ENCODE peak calls at places on chromosomes 12 and 14, in ten cellular contexts. J is NCI-H1105, N is T-helper 2 cell, P is fibroblast of mammary gland, O is hepatocyte, C is bronchial epithelial cell, U is EH, I is NCI-H2171 treated with DMSO at 0.1 percent for 48 hours, D is aorta, S is choroid plexus epithelial cell. M is an unnamed sample.
A peak's percentile ranks its signal among the peaks of the same experiment; 100 is the strongest.

GRCh38 chr14:20803221-20803620 is 577 bp upstream of the RNASE1 start:
- DNase-seq in J (no peak), N (no peak), P (no peak), O (no peak), C (no peak), U (no peak), I (no peak), D (no peak), S (no peak), M (no peak)

GRCh38 chr14:100375273-100375962 is 52.3 kb downstream of the SLC25A47 start:
- DNase-seq in J (peak; percentile 11), N (no peak), P (peak; percentile 94), O (peak; percentile 79), C (peak; percentile 73), U (peak; percentile 99), I (peak; percentile 53), D (peak; percentile 92), S (peak; percentile 98), M (peak; percentile 89)

GRCh38 chr14:61253064-61253753 is 27.9 kb downstream of the TMEM30B start:
- DNase-seq in J (no peak), N (no peak), P (no peak), O (no peak), C (no peak), U (no peak), I (no peak), D (no peak), S (no peak), M (no peak)

GRCh38 chr14:34981743-34982420 is 910 bp upstream of the SRP54 start:
- DNase-seq in J (no peak), N (no peak), P (no peak), O (peak; percentile 53), C (no peak), U (no peak), I (peak; percentile 74), D (no peak), S (peak; percentile 66), M (no peak)

GRCh38 chr14:100669011-100669412 is 57.7 kb upstream of the DLK1 start:
- DNase-seq in J (no peak), N (no peak), P (no peak), O (peak; percentile 9), C (no peak), U (no peak), I (no peak), D (no peak), S (no peak), M (no peak)

GRCh38 chr12:116599285-116600122 is 40.3 kb downstream of the MAP1LC3B2 start:
- DNase-seq in J (no peak), N (peak; percentile 26), P (peak; percentile 89), O (peak; percentile 84), C (no peak), U (peak; percentile 84), I (no peak), D (peak; percentile 96), S (peak; percentile 73), M (peak; percentile 92)

GRCh38 chr12:66491812-66492361 is 187.0 kb downstream of the GRIP1 start:
- DNase-seq in J (no peak), N (no peak), P (no peak), O (peak; percentile 6), C (no peak), U (peak; percentile 4), I (peak; percentile 10), D (no peak), S (no peak), M (no peak)

GRCh38 chr12:95323204-95323603 is 105.6 kb downstream of the VEZT start:
- DNase-seq in J (no peak), N (no peak), P (peak; percentile 30), O (no peak), C (no peak), U (peak; percentile 44), I (no peak), D (no peak), S (no peak), M (no peak)

GRCh38 chr12:98532687-98533304 is 17.4 kb downstream of the TMPO start:
- DNase-seq in J (peak; percentile 54), N (no peak), P (peak; percentile 66), O (peak; percentile 49), C (peak; percentile 65), U (peak; percentile 62), I (peak; percentile 58), D (no peak), S (peak; percentile 74), M (no peak)

M was measured in cardiac septum.